ENCODE peak calls at places on chromosomes 12 and 14, in ten cellular contexts. One of them, this sample, is unnamed.

GRCh38 chr14:90518941-90519256 is 122.1 kb downstream of the CALM1 start:
- DNase-seq in stimulated activated CD4-positive, alpha-beta T cell treated with anti-CD3 and anti-CD28 coated beads, Interleukin-15, amount 100 ng/mL, for 48 hours: peak; percentile 41
- DNase-seq in tibial nerve: no peak
- DNase-seq in hippocampal formation: no peak
- DNase-seq in C1 segment of cervical spinal cord: no peak
- DNase-seq in gastrocnemius medialis: no peak
- DNase-seq in activated T-helper 9 cell treated with anti-CD3 and anti-CD28 coated beads, Interleukin-2, amount 50 U/mL, for 16 hours: no peak
- DNase-seq in heart right ventricle: no peak
- DNase-seq in mucosa of gallbladder: no peak
- DNase-seq in brain pericyte: no peak
- DNase-seq in this sample: peak; percentile 76

GRCh38 chr14:71322660-71323250 is 415.5 kb downstream of the PCNX1 start:
- DNase-seq in mucosa of gallbladder: peak; percentile 25
- DNase-seq in brain pericyte: peak; percentile 7
- DNase-seq in gastrocnemius medialis: no peak
- DNase-seq in tibial nerve: peak; percentile 29
- DNase-seq in hippocampal formation: no peak
- DNase-seq in stimulated activated CD4-positive, alpha-beta T cell treated with anti-CD3 and anti-CD28 coated beads, Interleukin-15, amount 100 ng/mL, for 48 hours: no peak
- DNase-seq in heart right ventricle: no peak
- DNase-seq in activated T-helper 9 cell treated with anti-CD3 and anti-CD28 coated beads, Interleukin-2, amount 50 U/mL, for 16 hours: no peak
- DNase-seq in C1 segment of cervical spinal cord: no peak
- DNase-seq in this sample: no peak

GRCh38 chr14:100261621-100262020 is 22.7 kb downstream of the YY1 start:
- DNase-seq in mucosa of gallbladder: no peak
- DNase-seq in stimulated activated CD4-positive, alpha-beta T cell treated with anti-CD3 and anti-CD28 coated beads, Interleukin-15, amount 100 ng/mL, for 48 hours: no peak
- DNase-seq in tibial nerve: no peak
- DNase-seq in heart right ventricle: no peak
- DNase-seq in brain pericyte: no peak
- DNase-seq in gastrocnemius medialis: no peak
- DNase-seq in C1 segment of cervical spinal cord: no peak
- DNase-seq in hippocampal formation: no peak
- DNase-seq in activated T-helper 9 cell treated with anti-CD3 and anti-CD28 coated beads, Interleukin-2, amount 50 U/mL, for 16 hours: no peak
- DNase-seq in this sample: no peak

GRCh38 chr14:95126906-95127530 is 30.3 kb downstream of the DICER1 start:
- DNase-seq in tibial nerve: no peak
- DNase-seq in mucosa of gallbladder: no peak
- DNase-seq in C1 segment of cervical spinal cord: no peak
- DNase-seq in hippocampal formation: no peak
- DNase-seq in stimulated activated CD4-positive, alpha-beta T cell treated with anti-CD3 and anti-CD28 coated beads, Interleukin-15, amount 100 ng/mL, for 48 hours: no peak
- DNase-seq in gastrocnemius medialis: no peak
- DNase-seq in brain pericyte: no peak
- DNase-seq in activated T-helper 9 cell treated with anti-CD3 and anti-CD28 coated beads, Interleukin-2, amount 50 U/mL, for 16 hours: no peak
- DNase-seq in heart right ventricle: no peak
- DNase-seq in this sample: no peak

GRCh38 chr12:6180300-6181051 is 19.7 kb upstream of the CD9 start:
- DNase-seq in heart right ventricle: peak; percentile 66
- DNase-seq in gastrocnemius medialis: no peak
- DNase-seq in brain pericyte: peak; percentile 57
- DNase-seq in activated T-helper 9 cell treated with anti-CD3 and anti-CD28 coated beads, Interleukin-2, amount 50 U/mL, for 16 hours: no peak
- DNase-seq in mucosa of gallbladder: peak; percentile 65
- DNase-seq in stimulated activated CD4-positive, alpha-beta T cell treated with anti-CD3 and anti-CD28 coated beads, Interleukin-15, amount 100 ng/mL, for 48 hours: no peak
- DNase-seq in C1 segment of cervical spinal cord: no peak
- DNase-seq in hippocampal formation: no peak
- DNase-seq in tibial nerve: peak; percentile 67
- DNase-seq in this sample: no peak

GRCh38 chr12:111850526-111850925 is 8.5 kb downstream of the MAPKAPK5 start:
- DNase-seq in mucosa of gallbladder: no peak
- DNase-seq in tibial nerve: no peak
- DNase-seq in heart right ventricle: no peak
- DNase-seq in hippocampal formation: no peak
- DNase-seq in C1 segment of cervical spinal cord: no peak
- DNase-seq in gastrocnemius medialis: no peak
- DNase-seq in activated T-helper 9 cell treated with anti-CD3 and anti-CD28 coated beads, Interleukin-2, amount 50 U/mL, for 16 hours: no peak
- DNase-seq in stimulated activated CD4-positive, alpha-beta T cell treated with anti-CD3 and anti-CD28 coated beads, Interleukin-15, amount 100 ng/mL, for 48 hours: no peak
- DNase-seq in brain pericyte: no peak
- DNase-seq in this sample: no peak

GRCh38 chr14:92638266-92638665 is 110.2 kb downstream of the LGMN start:
- DNase-seq in hippocampal formation: no peak
- DNase-seq in heart right ventricle: no peak
- DNase-seq in brain pericyte: no peak
- DNase-seq in tibial nerve: no peak
- DNase-seq in gastrocnemius medialis: no peak
- DNase-seq in stimulated activated CD4-positive, alpha-beta T cell treated with anti-CD3 and anti-CD28 coated beads, Interleukin-15, amount 100 ng/mL, for 48 hours: no peak
- DNase-seq in mucosa of gallbladder: no peak
- DNase-seq in activated T-helper 9 cell treated with anti-CD3 and anti-CD28 coated beads, Interleukin-2, amount 50 U/mL, for 16 hours: no peak
- DNase-seq in C1 segment of cervical spinal cord: no peak
- DNase-seq in this sample: no peak

GRCh38 chr12:56987551-56988053 is 18.7 kb downstream of the ZBTB39 start:
- DNase-seq in tibial nerve: peak; percentile 68
- DNase-seq in stimulated activated CD4-positive, alpha-beta T cell treated with anti-CD3 and anti-CD28 coated beads, Interleukin-15, amount 100 ng/mL, for 48 hours: peak; percentile 71
- DNase-seq in mucosa of gallbladder: peak; percentile 79
- DNase-seq in heart right ventricle: peak; percentile 81
- DNase-seq in hippocampal formation: peak; percentile 65
- DNase-seq in activated T-helper 9 cell treated with anti-CD3 and anti-CD28 coated beads, Interleukin-2, amount 50 U/mL, for 16 hours: peak; percentile 68
- DNase-seq in brain pericyte: no peak
- DNase-seq in C1 segment of cervical spinal cord: peak; percentile 51
- DNase-seq in gastrocnemius medialis: peak; percentile 42
- DNase-seq in this sample: peak; percentile 91

GRCh38 chr14:99215277-99215676 is 56.7 kb downstream of the BCL11B start:
- DNase-seq in tibial nerve: no peak
- DNase-seq in C1 segment of cervical spinal cord: no peak
- DNase-seq in hippocampal formation: no peak
- DNase-seq in stimulated activated CD4-positive, alpha-beta T cell treated with anti-CD3 and anti-CD28 coated beads, Interleukin-15, amount 100 ng/mL, for 48 hours: no peak
- DNase-seq in heart right ventricle: no peak
- DNase-seq in activated T-helper 9 cell treated with anti-CD3 and anti-CD28 coated beads, Interleukin-2, amount 50 U/mL, for 16 hours: no peak
- DNase-seq in gastrocnemius medialis: no peak
- DNase-seq in brain pericyte: peak; percentile 44
- DNase-seq in mucosa of gallbladder: peak; percentile 24
- DNase-seq in this sample: no peak

GRCh38 chr14:28375295-28375694 is 391.3 kb upstream of the FOXG1 start:
- DNase-seq in C1 segment of cervical spinal cord: no peak
- DNase-seq in heart right ventricle: no peak
- DNase-seq in activated T-helper 9 cell treated with anti-CD3 and anti-CD28 coated beads, Interleukin-2, amount 50 U/mL, for 16 hours: no peak
- DNase-seq in tibial nerve: no peak
- DNase-seq in mucosa of gallbladder: no peak
- DNase-seq in stimulated activated CD4-positive, alpha-beta T cell treated with anti-CD3 and anti-CD28 coated beads, Interleukin-15, amount 100 ng/mL, for 48 hours: no peak
- DNase-seq in hippocampal formation: no peak
- DNase-seq in gastrocnemius medialis: no peak
- DNase-seq in brain pericyte: no peak
- DNase-seq in this sample: peak; percentile 27

GRCh38 chr14:99121027-99121875 is 150.7 kb downstream of the BCL11B start:
- DNase-seq in gastrocnemius medialis: no peak
- DNase-seq in hippocampal formation: no peak
- DNase-seq in mucosa of gallbladder: no peak
- DNase-seq in heart right ventricle: no peak
- DNase-seq in C1 segment of cervical spinal cord: no peak
- DNase-seq in stimulated activated CD4-positive, alpha-beta T cell treated with anti-CD3 and anti-CD28 coated beads, Interleukin-15, amount 100 ng/mL, for 48 hours: no peak
- DNase-seq in tibial nerve: no peak
- DNase-seq in activated T-helper 9 cell treated with anti-CD3 and anti-CD28 coated beads, Interleukin-2, amount 50 U/mL, for 16 hours: no peak
- DNase-seq in brain pericyte: no peak
- DNase-seq in this sample: no peak

GRCh38 chr14:74018029-74018703 is 922 bp downstream of the ENTPD5 start:
- DNase-seq in activated T-helper 9 cell treated with anti-CD3 and anti-CD28 coated beads, Interleukin-2, amount 50 U/mL, for 16 hours: no peak
- DNase-seq in stimulated activated CD4-positive, alpha-beta T cell treated with anti-CD3 and anti-CD28 coated beads, Interleukin-15, amount 100 ng/mL, for 48 hours: no peak
- DNase-seq in brain pericyte: peak; percentile 10
- DNase-seq in heart right ventricle: no peak
- DNase-seq in tibial nerve: no peak
- DNase-seq in C1 segment of cervical spinal cord: no peak
- DNase-seq in gastrocnemius medialis: no peak
- DNase-seq in mucosa of gallbladder: no peak
- DNase-seq in hippocampal formation: no peak
- DNase-seq in this sample: no peak

GRCh38 chr12:109258607-109259544 is 50.2 kb downstream of the FOXN4 start:
- DNase-seq in brain pericyte: no peak
- DNase-seq in hippocampal formation: no peak
- DNase-seq in tibial nerve: no peak
- DNase-seq in gastrocnemius medialis: peak; percentile 79
- DNase-seq in heart right ventricle: no peak
- DNase-seq in mucosa of gallbladder: no peak
- DNase-seq in C1 segment of cervical spinal cord: no peak
- DNase-seq in activated T-helper 9 cell treated with anti-CD3 and anti-CD28 coated beads, Interleukin-2, amount 50 U/mL, for 16 hours: no peak
- DNase-seq in stimulated activated CD4-positive, alpha-beta T cell treated with anti-CD3 and anti-CD28 coated beads, Interleukin-15, amount 100 ng/mL, for 48 hours: no peak
- DNase-seq in this sample: no peak

GRCh38 chr14:21019377-21019776 is 5.5 kb downstream of the NDRG2 start:
- DNase-seq in brain pericyte: no peak
- DNase-seq in gastrocnemius medialis: no peak
- DNase-seq in C1 segment of cervical spinal cord: no peak
- DNase-seq in tibial nerve: no peak
- DNase-seq in heart right ventricle: no peak
- DNase-seq in stimulated activated CD4-positive, alpha-beta T cell treated with anti-CD3 and anti-CD28 coated beads, Interleukin-15, amount 100 ng/mL, for 48 hours: no peak
- DNase-seq in mucosa of gallbladder: no peak
- DNase-seq in hippocampal formation: no peak
- DNase-seq in activated T-helper 9 cell treated with anti-CD3 and anti-CD28 coated beads, Interleukin-2, amount 50 U/mL, for 16 hours: no peak
- DNase-seq in this sample: no peak

GRCh38 chr12:89324437-89324836 is 27.9 kb downstream of the DUSP6 start:
- DNase-seq in gastrocnemius medialis: no peak
- DNase-seq in tibial nerve: no peak
- DNase-seq in brain pericyte: no peak
- DNase-seq in activated T-helper 9 cell treated with anti-CD3 and anti-CD28 coated beads, Interleukin-2, amount 50 U/mL, for 16 hours: no peak
- DNase-seq in stimulated activated CD4-positive, alpha-beta T cell treated with anti-CD3 and anti-CD28 coated beads, Interleukin-15, amount 100 ng/mL, for 48 hours: no peak
- DNase-seq in hippocampal formation: no peak
- DNase-seq in C1 segment of cervical spinal cord: no peak
- DNase-seq in heart right ventricle: no peak
- DNase-seq in mucosa of gallbladder: no peak
- DNase-seq in this sample: no peak

GRCh38 chr14:100578552-100578951 is 8.7 kb downstream of the BEGAIN start:
- DNase-seq in stimulated activated CD4-positive, alpha-beta T cell treated with anti-CD3 and anti-CD28 coated beads, Interleukin-15, amount 100 ng/mL, for 48 hours: no peak
- DNase-seq in C1 segment of cervical spinal cord: no peak
- DNase-seq in mucosa of gallbladder: no peak
- DNase-seq in tibial nerve: no peak
- DNase-seq in brain pericyte: no peak
- DNase-seq in hippocampal formation: no peak
- DNase-seq in heart right ventricle: no peak
- DNase-seq in gastrocnemius medialis: no peak
- DNase-seq in activated T-helper 9 cell treated with anti-CD3 and anti-CD28 coated beads, Interleukin-2, amount 50 U/mL, for 16 hours: no peak
- DNase-seq in this sample: no peak

GRCh38 chr12:111033281-111034147 is 113.1 kb upstream of the MYL2 start:
- DNase-seq in brain pericyte: no peak
- DNase-seq in stimulated activated CD4-positive, alpha-beta T cell treated with anti-CD3 and anti-CD28 coated beads, Interleukin-15, amount 100 ng/mL, for 48 hours: no peak
- DNase-seq in tibial nerve: no peak
- DNase-seq in mucosa of gallbladder: no peak
- DNase-seq in heart right ventricle: no peak
- DNase-seq in gastrocnemius medialis: no peak
- DNase-seq in hippocampal formation: no peak
- DNase-seq in activated T-helper 9 cell treated with anti-CD3 and anti-CD28 coated beads, Interleukin-2, amount 50 U/mL, for 16 hours: no peak
- DNase-seq in C1 segment of cervical spinal cord: no peak
- DNase-seq in this sample: peak; percentile 69

GRCh38 chr12:25976289-25976688 is 17.8 kb downstream of the RASSF8 start:
- DNase-seq in hippocampal formation: no peak
- DNase-seq in heart right ventricle: no peak
- DNase-seq in activated T-helper 9 cell treated with anti-CD3 and anti-CD28 coated beads, Interleukin-2, amount 50 U/mL, for 16 hours: no peak
- DNase-seq in gastrocnemius medialis: peak; percentile 21
- DNase-seq in C1 segment of cervical spinal cord: no peak
- DNase-seq in mucosa of gallbladder: no peak
- DNase-seq in brain pericyte: no peak
- DNase-seq in tibial nerve: no peak
- DNase-seq in stimulated activated CD4-positive, alpha-beta T cell treated with anti-CD3 and anti-CD28 coated beads, Interleukin-15, amount 100 ng/mL, for 48 hours: no peak
- DNase-seq in this sample: no peak

GRCh38 chr12:49039421-49040363 is 20.9 kb downstream of the KMT2D start:
- DNase-seq in tibial nerve: no peak
- DNase-seq in heart right ventricle: peak; percentile 10
- DNase-seq in mucosa of gallbladder: no peak
- DNase-seq in stimulated activated CD4-positive, alpha-beta T cell treated with anti-CD3 and anti-CD28 coated beads, Interleukin-15, amount 100 ng/mL, for 48 hours: no peak
- DNase-seq in brain pericyte: no peak
- DNase-seq in gastrocnemius medialis: no peak
- DNase-seq in hippocampal formation: no peak
- DNase-seq in C1 segment of cervical spinal cord: no peak
- DNase-seq in activated T-helper 9 cell treated with anti-CD3 and anti-CD28 coated beads, Interleukin-2, amount 50 U/mL, for 16 hours: no peak
- DNase-seq in this sample: no peak

GRCh38 chr12:23415180-23415579 is 534.3 kb downstream of the SOX5 start:
- DNase-seq in heart right ventricle: no peak
- DNase-seq in stimulated activated CD4-positive, alpha-beta T cell treated with anti-CD3 and anti-CD28 coated beads, Interleukin-15, amount 100 ng/mL, for 48 hours: no peak
- DNase-seq in mucosa of gallbladder: no peak
- DNase-seq in activated T-helper 9 cell treated with anti-CD3 and anti-CD28 coated beads, Interleukin-2, amount 50 U/mL, for 16 hours: no peak
- DNase-seq in tibial nerve: no peak
- DNase-seq in brain pericyte: no peak
- DNase-seq in gastrocnemius medialis: no peak
- DNase-seq in hippocampal formation: no peak
- DNase-seq in C1 segment of cervical spinal cord: no peak
- DNase-seq in this sample: no peak

GRCh38 chr12:97642906-97643305 is 180.3 kb downstream of the RMST start:
- DNase-seq in activated T-helper 9 cell treated with anti-CD3 and anti-CD28 coated beads, Interleukin-2, amount 50 U/mL, for 16 hours: no peak
- DNase-seq in hippocampal formation: no peak
- DNase-seq in brain pericyte: no peak
- DNase-seq in heart right ventricle: no peak
- DNase-seq in stimulated activated CD4-positive, alpha-beta T cell treated with anti-CD3 and anti-CD28 coated beads, Interleukin-15, amount 100 ng/mL, for 48 hours: no peak
- DNase-seq in gastrocnemius medialis: no peak
- DNase-seq in tibial nerve: no peak
- DNase-seq in mucosa of gallbladder: no peak
- DNase-seq in C1 segment of cervical spinal cord: no peak
- DNase-seq in this sample: no peak

GRCh38 chr12:94649349-94650142 is 811 bp downstream of the TMCC3 start:
- DNase-seq in mucosa of gallbladder: no peak
- DNase-seq in heart right ventricle: peak; percentile 63
- DNase-seq in gastrocnemius medialis: peak; percentile 55
- DNase-seq in stimulated activated CD4-positive, alpha-beta T cell treated with anti-CD3 and anti-CD28 coated beads, Interleukin-15, amount 100 ng/mL, for 48 hours: peak; percentile 18
- DNase-seq in hippocampal formation: peak; percentile 58
- DNase-seq in tibial nerve: peak; percentile 29
- DNase-seq in brain pericyte: no peak
- DNase-seq in activated T-helper 9 cell treated with anti-CD3 and anti-CD28 coated beads, Interleukin-2, amount 50 U/mL, for 16 hours: no peak
- DNase-seq in C1 segment of cervical spinal cord: peak; percentile 30
- DNase-seq in this sample: peak; percentile 63

GRCh38 chr12:56661560-56661959 is 15.8 kb upstream of the ATP5F1B start:
- DNase-seq in gastrocnemius medialis: no peak
- DNase-seq in mucosa of gallbladder: no peak
- DNase-seq in stimulated activated CD4-positive, alpha-beta T cell treated with anti-CD3 and anti-CD28 coated beads, Interleukin-15, amount 100 ng/mL, for 48 hours: no peak
- DNase-seq in hippocampal formation: no peak
- DNase-seq in activated T-helper 9 cell treated with anti-CD3 and anti-CD28 coated beads, Interleukin-2, amount 50 U/mL, for 16 hours: no peak
- DNase-seq in C1 segment of cervical spinal cord: no peak
- DNase-seq in tibial nerve: no peak
- DNase-seq in brain pericyte: no peak
- DNase-seq in heart right ventricle: no peak
- DNase-seq in this sample: no peak

GRCh38 chr14:48963231-48963630 is 622.9 kb downstream of the RPS29 start:
- DNase-seq in activated T-helper 9 cell treated with anti-CD3 and anti-CD28 coated beads, Interleukin-2, amount 50 U/mL, for 16 hours: no peak
- DNase-seq in hippocampal formation: no peak
- DNase-seq in C1 segment of cervical spinal cord: no peak
- DNase-seq in gastrocnemius medialis: no peak
- DNase-seq in stimulated activated CD4-positive, alpha-beta T cell treated with anti-CD3 and anti-CD28 coated beads, Interleukin-15, amount 100 ng/mL, for 48 hours: no peak
- DNase-seq in brain pericyte: no peak
- DNase-seq in heart right ventricle: no peak
- DNase-seq in tibial nerve: no peak
- DNase-seq in mucosa of gallbladder: peak; percentile 12
- DNase-seq in this sample: peak; percentile 5

GRCh38 chr12:50353404-50353803 is 43.0 kb downstream of the FAM186A start:
- DNase-seq in mucosa of gallbladder: no peak
- DNase-seq in hippocampal formation: no peak
- DNase-seq in activated T-helper 9 cell treated with anti-CD3 and anti-CD28 coated beads, Interleukin-2, amount 50 U/mL, for 16 hours: no peak
- DNase-seq in brain pericyte: no peak
- DNase-seq in gastrocnemius medialis: no peak
- DNase-seq in tibial nerve: no peak
- DNase-seq in stimulated activated CD4-positive, alpha-beta T cell treated with anti-CD3 and anti-CD28 coated beads, Interleukin-15, amount 100 ng/mL, for 48 hours: no peak
- DNase-seq in C1 segment of cervical spinal cord: no peak
- DNase-seq in heart right ventricle: no peak
- DNase-seq in this sample: peak; percentile 30

This sample was measured in iPS-NIHi11.